ENCODE peak calls at places on chromosome 16, in seven cellular contexts. One of them, this sample, is unnamed. For H3K27me3 and H3K4me1, the result is how much of the 10 kb centered on the place peaks cover.

GRCh38 chr16:55496509-55497145 is 12.2 kb upstream of the LPCAT2 start:
- DNase-seq in colonic mucosa: no peak
- DNase-seq in GM23248: no peak
- DNase-seq in PC-9: no peak
- DNase-seq in esophagus squamous epithelium: no peak
- DNase-seq in pancreas: no peak
- DNase-seq in H9: peak
- DNase-seq in this sample: no peak

GRCh38 chr16:8764486-8765250 is 32.8 kb downstream of the TMEM186 start:
- DNase-seq in colonic mucosa: no peak
- DNase-seq in GM23248: no peak
- DNase-seq in PC-9: no peak
- DNase-seq in esophagus squamous epithelium: no peak
- DNase-seq in pancreas: no peak
- DNase-seq in H9: peak
- DNase-seq in this sample: no peak

GRCh38 chr16:81651758-81652718 is 127.1 kb upstream of the PLCG2 start:
- DNase-seq in colonic mucosa: no peak
- DNase-seq in GM23248: no peak
- DNase-seq in PC-9: no peak
- DNase-seq in esophagus squamous epithelium: no peak
- DNase-seq in pancreas: no peak
- DNase-seq in H9: no peak
- DNase-seq in this sample: peak

GRCh38 chr16:79359082-79359481 is 241.5 kb downstream of the MAF start:
- DNase-seq in colonic mucosa: no peak
- DNase-seq in GM23248: no peak
- DNase-seq in PC-9: no peak
- DNase-seq in esophagus squamous epithelium: no peak
- DNase-seq in pancreas: no peak
- DNase-seq in H9: no peak
- DNase-seq in this sample: no peak

GRCh38 chr16:7209598-7209997 is 123.0 kb upstream of the RBFOX1 start:
- DNase-seq in colonic mucosa: no peak
- DNase-seq in GM23248: no peak
- DNase-seq in PC-9: no peak
- DNase-seq in esophagus squamous epithelium: no peak
- DNase-seq in pancreas: no peak
- DNase-seq in H9: no peak
- DNase-seq in this sample: no peak

GRCh38 chr16:9934723-9935508 is 247.3 kb downstream of the GRIN2A start:
- DNase-seq in colonic mucosa: no peak
- DNase-seq in GM23248: no peak
- DNase-seq in PC-9: no peak
- DNase-seq in esophagus squamous epithelium: no peak
- DNase-seq in pancreas: no peak
- DNase-seq in H9: no peak
- DNase-seq in this sample: no peak

GRCh38 chr16:69769404-69769803 is 7.3 kb downstream of the WWP2 start:
- DNase-seq in colonic mucosa: no peak
- DNase-seq in GM23248: no peak
- DNase-seq in PC-9: no peak
- DNase-seq in esophagus squamous epithelium: no peak
- DNase-seq in pancreas: no peak
- DNase-seq in H9: no peak
- DNase-seq in this sample: no peak

GRCh38 chr16:29974291-29975133 is 844 bp downstream of the TAOK2 start:
- DNase-seq in colonic mucosa: no peak
- DNase-seq in GM23248: peak
- DNase-seq in PC-9: no peak
- DNase-seq in esophagus squamous epithelium: no peak
- DNase-seq in pancreas: peak
- DNase-seq in H9: no peak
- DNase-seq in this sample: no peak

GRCh38 chr16:28063047-28063521 is 430 bp downstream of the GSG1L start:
- DNase-seq in colonic mucosa: no peak
- DNase-seq in GM23248: peak
- DNase-seq in PC-9: no peak
- DNase-seq in esophagus squamous epithelium: no peak
- DNase-seq in pancreas: no peak
- DNase-seq in H9: no peak
- DNase-seq in this sample: no peak

GRCh38 chr16:81592353-81592866 is 147.8 kb downstream of the CMIP start:
- DNase-seq in colonic mucosa: peak
- DNase-seq in GM23248: no peak
- DNase-seq in PC-9: peak
- DNase-seq in esophagus squamous epithelium: no peak
- DNase-seq in pancreas: no peak
- DNase-seq in H9: no peak
- DNase-seq in this sample: no peak

GRCh38 chr16:29820271-29820701 is at the start of gene MVP:
- DNase-seq in colonic mucosa: peak
- DNase-seq in GM23248: peak
- DNase-seq in PC-9: no peak
- DNase-seq in esophagus squamous epithelium: no peak
- DNase-seq in pancreas: peak
- DNase-seq in H9: no peak
- DNase-seq in this sample: no peak

GRCh38 chr16:11586856-11587642 is at the start of gene LITAF:
- DNase-seq in colonic mucosa: peak
- DNase-seq in GM23248: peak
- DNase-seq in PC-9: no peak
- DNase-seq in esophagus squamous epithelium: no peak
- DNase-seq in pancreas: peak
- DNase-seq in H9: peak
- DNase-seq in this sample: peak

GRCh38 chr16:24729967-24730815 is 740 bp downstream of the TNRC6A start:
- DNase-seq in colonic mucosa: peak
- DNase-seq in GM23248: peak
- DNase-seq in PC-9: no peak
- DNase-seq in esophagus squamous epithelium: no peak
- DNase-seq in pancreas: peak
- DNase-seq in H9: no peak
- DNase-seq in this sample: peak

GRCh38 chr16:86477642-86478041 is 32.7 kb upstream of the FOXF1 start:
- DNase-seq in colonic mucosa: no peak
- DNase-seq in GM23248: peak
- DNase-seq in PC-9: no peak
- DNase-seq in esophagus squamous epithelium: no peak
- DNase-seq in pancreas: no peak
- DNase-seq in H9: no peak
- DNase-seq in this sample: no peak

GRCh38 chr16:6926341-6926740 is 406.3 kb upstream of the RBFOX1 start:
- DNase-seq in colonic mucosa: no peak
- DNase-seq in GM23248: no peak
- DNase-seq in PC-9: no peak
- DNase-seq in esophagus squamous epithelium: no peak
- DNase-seq in pancreas: no peak
- DNase-seq in H9: no peak
- DNase-seq in this sample: no peak

GRCh38 chr16:22887445-22887844 is 73.5 kb downstream of the HS3ST2 start:
- DNase-seq in colonic mucosa: no peak
- DNase-seq in GM23248: no peak
- DNase-seq in PC-9: no peak
- DNase-seq in esophagus squamous epithelium: no peak
- DNase-seq in pancreas: no peak
- DNase-seq in H9: no peak
- DNase-seq in this sample: no peak

GRCh38 chr16:21301168-21301894 is 23.2 kb upstream of the CRYM start:
- DNase-seq in colonic mucosa: peak
- DNase-seq in GM23248: peak
- DNase-seq in PC-9: peak
- DNase-seq in esophagus squamous epithelium: no peak
- DNase-seq in pancreas: peak
- DNase-seq in H9: peak
- DNase-seq in this sample: peak

GRCh38 chr16:76784530-76784929 is 406.5 kb upstream of the MON1B start:
- DNase-seq in colonic mucosa: no peak
- DNase-seq in GM23248: no peak
- DNase-seq in PC-9: no peak
- DNase-seq in esophagus squamous epithelium: no peak
- DNase-seq in pancreas: no peak
- DNase-seq in H9: no peak
- DNase-seq in this sample: no peak

GRCh38 chr16:81076566-81077076 is 417 bp downstream of the C16orf46 start:
- DNase-seq in colonic mucosa: peak
- DNase-seq in GM23248: peak
- DNase-seq in PC-9: no peak
- DNase-seq in esophagus squamous epithelium: peak
- DNase-seq in pancreas: peak
- DNase-seq in H9: peak
- DNase-seq in this sample: peak

GRCh38 chr16:55479560-55480197 is 681 bp downstream of the MMP2 start:
- DNase-seq in colonic mucosa: no peak
- DNase-seq in GM23248: peak
- DNase-seq in PC-9: no peak
- DNase-seq in esophagus squamous epithelium: no peak
- DNase-seq in pancreas: no peak
- DNase-seq in H9: no peak
- DNase-seq in this sample: no peak

GRCh38 chr16:56743840-56744239 is 13.9 kb downstream of the NUP93 start:
- DNase-seq in colonic mucosa: no peak
- DNase-seq in GM23248: peak
- DNase-seq in PC-9: no peak
- DNase-seq in esophagus squamous epithelium: no peak
- DNase-seq in pancreas: no peak
- DNase-seq in H9: peak
- DNase-seq in this sample: peak

GRCh38 chr16:10979717-10980601 is 35.6 kb downstream of the CLEC16A start:
- DNase-seq in colonic mucosa: peak
- DNase-seq in GM23248: peak
- DNase-seq in PC-9: no peak
- DNase-seq in esophagus squamous epithelium: no peak
- DNase-seq in pancreas: no peak
- DNase-seq in H9: peak
- DNase-seq in this sample: no peak

GRCh38 chr16:73142995-73143394 is 95.1 kb upstream of the ZFHX3 start:
- DNase-seq in colonic mucosa: no peak
- DNase-seq in GM23248: no peak
- DNase-seq in PC-9: no peak
- DNase-seq in esophagus squamous epithelium: no peak
- DNase-seq in pancreas: no peak
- DNase-seq in H9: no peak
- DNase-seq in this sample: no peak

GRCh38 chr16:3983081-3983520 is 102.6 kb upstream of the CREBBP start:
- DNase-seq in colonic mucosa: peak
- DNase-seq in GM23248: peak
- DNase-seq in PC-9: peak
- DNase-seq in esophagus squamous epithelium: no peak
- DNase-seq in pancreas: peak
- DNase-seq in H9: peak
- DNase-seq in this sample: no peak

GRCh38 chr16:3982216-3982615 is 101.7 kb upstream of the CREBBP start:
- DNase-seq in colonic mucosa: no peak
- DNase-seq in GM23248: no peak
- DNase-seq in PC-9: no peak
- DNase-seq in esophagus squamous epithelium: no peak
- DNase-seq in pancreas: peak
- DNase-seq in H9: no peak
- DNase-seq in this sample: no peak

GRCh38 chr16:3979070-3979469 is 98.6 kb upstream of the CREBBP start:
- DNase-seq in colonic mucosa: no peak
- DNase-seq in GM23248: no peak
- DNase-seq in PC-9: no peak
- DNase-seq in esophagus squamous epithelium: no peak
- DNase-seq in pancreas: peak
- DNase-seq in H9: no peak
- DNase-seq in this sample: no peak

GRCh38 chr16:3979518-3979917 is 99.0 kb upstream of the CREBBP start:
- DNase-seq in colonic mucosa: no peak
- DNase-seq in GM23248: no peak
- DNase-seq in PC-9: no peak
- DNase-seq in esophagus squamous epithelium: no peak
- DNase-seq in pancreas: peak
- DNase-seq in H9: no peak
- DNase-seq in this sample: no peak

GRCh38 chr16:3980311-3981111 is 100.0 kb upstream of the CREBBP start:
- DNase-seq in colonic mucosa: no peak
- DNase-seq in GM23248: peak
- DNase-seq in PC-9: no peak
- DNase-seq in esophagus squamous epithelium: no peak
- DNase-seq in pancreas: peak
- DNase-seq in H9: no peak
- DNase-seq in this sample: peak
- H3K27me3 ChIP-seq in colonic mucosa: under half
- H3K27me3 ChIP-seq in GM23248: under half
- H3K27me3 ChIP-seq in PC-9: under half
- H3K27me3 ChIP-seq in esophagus squamous epithelium: under half
- H3K27me3 ChIP-seq in pancreas: under half
- H3K27me3 ChIP-seq in H9: under half
- H3K27me3 ChIP-seq in this sample: under half

DNA sequence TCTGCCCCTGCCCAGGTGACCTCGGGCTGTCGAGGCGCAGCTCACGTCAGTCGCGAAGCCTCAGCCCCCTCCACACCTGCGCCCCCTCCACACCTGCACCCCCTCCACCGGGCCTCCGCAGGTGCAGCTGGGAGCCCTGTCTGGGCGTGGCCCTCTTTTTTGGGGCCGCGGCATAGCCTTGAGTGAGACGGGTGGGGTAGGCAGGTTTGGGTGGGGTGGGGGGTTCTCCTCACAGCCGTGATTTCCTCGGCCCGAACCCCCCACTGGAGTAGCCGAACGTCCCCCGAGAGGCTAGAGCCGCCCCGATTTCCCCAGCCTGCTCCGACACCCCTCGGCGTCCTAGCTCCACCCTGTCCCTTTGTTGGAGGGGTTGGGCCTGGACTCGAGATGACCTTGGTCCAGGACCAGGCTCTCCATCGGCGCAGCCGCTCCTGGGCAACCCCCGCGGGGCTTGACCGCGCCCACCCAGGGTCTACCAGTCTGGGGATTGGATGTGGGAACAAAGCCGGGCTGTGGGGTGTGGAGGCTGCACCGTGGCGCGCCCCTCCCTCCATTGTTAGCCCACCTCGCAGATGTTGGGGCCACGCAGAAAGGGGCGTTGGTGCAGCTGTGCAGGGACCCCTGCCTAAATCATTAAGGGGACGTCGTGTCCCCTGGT is 627 bp downstream of the TUBB3 start:
- DNase-seq in colonic mucosa: no peak
- DNase-seq in GM23248: peak
- DNase-seq in PC-9: no peak
- DNase-seq in esophagus squamous epithelium: no peak
- DNase-seq in pancreas: peak
- DNase-seq in H9: peak
- DNase-seq in this sample: peak
- H3K4me1 ChIP-seq in colonic mucosa: under half
- H3K4me1 ChIP-seq in GM23248: under half
- H3K4me1 ChIP-seq in PC-9: under half
- H3K4me1 ChIP-seq in esophagus squamous epithelium: under half
- H3K4me1 ChIP-seq in pancreas: under half
- H3K4me1 ChIP-seq in H9: under half
- H3K4me1 ChIP-seq in this sample: under half

GRCh38 chr16:84821179-84821578 is 1.4 kb downstream of the CRISPLD2 start:
- DNase-seq in colonic mucosa: no peak
- DNase-seq in GM23248: no peak
- DNase-seq in PC-9: no peak
- DNase-seq in esophagus squamous epithelium: no peak
- DNase-seq in pancreas: no peak
- DNase-seq in H9: no peak
- DNase-seq in this sample: no peak
- H3K27me3 ChIP-seq in colonic mucosa: under half
- H3K27me3 ChIP-seq in GM23248: under half
- H3K27me3 ChIP-seq in PC-9: under half
- H3K27me3 ChIP-seq in esophagus squamous epithelium: under half
- H3K27me3 ChIP-seq in pancreas: under half
- H3K27me3 ChIP-seq in H9: under half
- H3K27me3 ChIP-seq in this sample: under half

GRCh38 chr16:50265260-50265659 is 1.1 kb upstream of the ADCY7 start:
- DNase-seq in colonic mucosa: peak
- DNase-seq in GM23248: peak
- DNase-seq in PC-9: no peak
- DNase-seq in esophagus squamous epithelium: no peak
- DNase-seq in pancreas: no peak
- DNase-seq in H9: no peak
- DNase-seq in this sample: peak
- H3K4me1 ChIP-seq in colonic mucosa: under half
- H3K4me1 ChIP-seq in GM23248: under half
- H3K4me1 ChIP-seq in PC-9: under half
- H3K4me1 ChIP-seq in esophagus squamous epithelium: under half
- H3K4me1 ChIP-seq in pancreas: under half
- H3K4me1 ChIP-seq in H9: under half
- H3K4me1 ChIP-seq in this sample: under half

This sample was measured in SJCRH30.